ENCODE peak calls at places on chromosomes 6 and 20, in six cellular contexts. One of them, this sample, is unnamed.

GRCh38 chr6:105087571-105088211 is 92.1 kb downstream of the POPDC3 start:
- DNase-seq in Peyer's patch: no peak
- DNase-seq in transverse colon: peak; percentile 23
- DNase-seq in astrocyte: peak; percentile 24
- DNase-seq in SJSA1: peak; percentile 44
- DNase-seq in CD8-positive, alpha-beta T cell: no peak
- DNase-seq in this sample: no peak

GRCh38 chr6:134172020-134172766 is 119.8 kb upstream of the SLC2A12 start:
- DNase-seq in Peyer's patch: no peak
- DNase-seq in transverse colon: no peak
- DNase-seq in astrocyte: no peak
- DNase-seq in SJSA1: no peak
- DNase-seq in CD8-positive, alpha-beta T cell: no peak
- DNase-seq in this sample: no peak

GRCh38 chr20:63737690-63737939 is 1.2 kb downstream of the LIME1 start:
- DNase-seq in Peyer's patch: no peak
- DNase-seq in transverse colon: no peak
- DNase-seq in astrocyte: no peak
- DNase-seq in SJSA1: no peak
- DNase-seq in CD8-positive, alpha-beta T cell: no peak
- DNase-seq in this sample: no peak

GRCh38 chr20:22684072-22684762 is 99.8 kb upstream of the FOXA2 start:
- DNase-seq in Peyer's patch: no peak
- DNase-seq in transverse colon: peak; percentile 57
- DNase-seq in astrocyte: peak; percentile 18
- DNase-seq in SJSA1: peak; percentile 70
- DNase-seq in CD8-positive, alpha-beta T cell: no peak
- DNase-seq in this sample: peak; percentile 32

GRCh38 chr6:16544006-16544405 is 217.3 kb downstream of the ATXN1 start:
- DNase-seq in Peyer's patch: no peak
- DNase-seq in transverse colon: no peak
- DNase-seq in astrocyte: peak; percentile 36
- DNase-seq in SJSA1: no peak
- DNase-seq in CD8-positive, alpha-beta T cell: no peak
- DNase-seq in this sample: no peak

GRCh38 chr20:10715035-10715434 is 41.2 kb upstream of the JAG1 start:
- DNase-seq in Peyer's patch: no peak
- DNase-seq in transverse colon: no peak
- DNase-seq in astrocyte: peak; percentile 66
- DNase-seq in SJSA1: peak; percentile 85
- DNase-seq in CD8-positive, alpha-beta T cell: no peak
- DNase-seq in this sample: peak; percentile 31

GRCh38 chr20:50995506-50995905 is 27.4 kb downstream of the KCNG1 start:
- DNase-seq in Peyer's patch: no peak
- DNase-seq in transverse colon: no peak
- DNase-seq in astrocyte: no peak
- DNase-seq in SJSA1: no peak
- DNase-seq in CD8-positive, alpha-beta T cell: no peak
- DNase-seq in this sample: no peak

GRCh38 chr20:33178726-33179125 is 10.8 kb downstream of the BPIFA2 start:
- DNase-seq in Peyer's patch: no peak
- DNase-seq in transverse colon: no peak
- DNase-seq in astrocyte: no peak
- DNase-seq in SJSA1: no peak
- DNase-seq in CD8-positive, alpha-beta T cell: no peak
- DNase-seq in this sample: no peak

GRCh38 chr20:50434653-50435396 is 75.4 kb upstream of the PTPN1 start:
- DNase-seq in Peyer's patch: no peak
- DNase-seq in transverse colon: no peak
- DNase-seq in astrocyte: peak; percentile 64
- DNase-seq in SJSA1: peak; percentile 48
- DNase-seq in CD8-positive, alpha-beta T cell: no peak
- DNase-seq in this sample: peak; percentile 47

GRCh38 chr20:13101276-13101675 is 92.5 kb downstream of the SPTLC3 start:
- DNase-seq in Peyer's patch: no peak
- DNase-seq in transverse colon: no peak
- DNase-seq in astrocyte: peak; percentile 31
- DNase-seq in SJSA1: no peak
- DNase-seq in CD8-positive, alpha-beta T cell: no peak
- DNase-seq in this sample: no peak

GRCh38 chr20:32522775-32523612 is 62.1 kb downstream of the NOL4L start:
- DNase-seq in Peyer's patch: no peak
- DNase-seq in transverse colon: no peak
- DNase-seq in astrocyte: no peak
- DNase-seq in SJSA1: no peak
- DNase-seq in CD8-positive, alpha-beta T cell: no peak
- DNase-seq in this sample: no peak

GRCh38 chr20:61949714-61950630 is 115.7 kb downstream of the TAF4 start:
- DNase-seq in Peyer's patch: no peak
- DNase-seq in transverse colon: no peak
- DNase-seq in astrocyte: no peak
- DNase-seq in SJSA1: no peak
- DNase-seq in CD8-positive, alpha-beta T cell: no peak
- DNase-seq in this sample: no peak

DNA sequence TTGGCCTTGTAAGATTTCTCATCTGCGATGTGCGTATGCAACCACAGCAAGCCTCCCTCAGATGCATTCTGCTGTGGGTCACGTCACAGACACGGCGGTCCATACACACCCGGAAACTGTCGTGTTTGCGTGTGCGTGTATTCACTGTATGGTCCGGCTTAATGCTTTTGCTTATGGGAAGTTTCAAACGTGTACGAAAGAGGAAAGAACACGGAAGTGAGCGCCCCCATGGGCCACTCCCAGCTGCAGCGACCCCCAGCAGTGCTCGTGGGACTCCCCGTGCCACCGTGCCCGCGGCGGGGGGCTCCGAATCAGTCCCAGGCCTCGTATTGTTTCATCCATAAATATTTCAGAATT is 10.2 kb downstream of the DLL1 start:
- DNase-seq in Peyer's patch: no peak
- DNase-seq in transverse colon: no peak
- DNase-seq in astrocyte: no peak
- DNase-seq in SJSA1: no peak
- DNase-seq in CD8-positive, alpha-beta T cell: no peak
- DNase-seq in this sample: no peak
- H3K4me3 ChIP-seq in Peyer's patch: peak overlapping the region; percentile 7
- H3K4me3 ChIP-seq in transverse colon: no peak overlapping the region
- H3K4me3 ChIP-seq in astrocyte: no peak overlapping the region
- H3K4me3 ChIP-seq in SJSA1: no peak overlapping the region
- H3K4me3 ChIP-seq in CD8-positive, alpha-beta T cell: peak overlapping the region; percentile 25
- H3K4me3 ChIP-seq in this sample: peak overlapping the region; percentile 30

GRCh38 chr20:53281557-53282117 is 309.5 kb downstream of the TSHZ2 start:
- DNase-seq in Peyer's patch: no peak
- DNase-seq in transverse colon: no peak
- DNase-seq in astrocyte: no peak
- DNase-seq in SJSA1: no peak
- DNase-seq in CD8-positive, alpha-beta T cell: no peak
- DNase-seq in this sample: no peak

GRCh38 chr20:53283011-53283410 is 310.6 kb downstream of the ZNF217 start:
- DNase-seq in Peyer's patch: no peak
- DNase-seq in transverse colon: no peak
- DNase-seq in astrocyte: no peak
- DNase-seq in SJSA1: no peak
- DNase-seq in CD8-positive, alpha-beta T cell: no peak
- DNase-seq in this sample: no peak

GRCh38 chr20:53282217-53282955 is 310.2 kb downstream of the TSHZ2 start:
- DNase-seq in Peyer's patch: no peak
- DNase-seq in transverse colon: no peak
- DNase-seq in astrocyte: no peak
- DNase-seq in SJSA1: no peak
- DNase-seq in CD8-positive, alpha-beta T cell: no peak
- DNase-seq in this sample: no peak

GRCh38 chr20:53278555-53278954 is 306.4 kb downstream of the TSHZ2 start:
- DNase-seq in Peyer's patch: no peak
- DNase-seq in transverse colon: no peak
- DNase-seq in astrocyte: no peak
- DNase-seq in SJSA1: no peak
- DNase-seq in CD8-positive, alpha-beta T cell: no peak
- DNase-seq in this sample: no peak

GRCh38 chr20:53279735-53280134 is 307.6 kb downstream of the TSHZ2 start:
- DNase-seq in Peyer's patch: no peak
- DNase-seq in transverse colon: no peak
- DNase-seq in astrocyte: no peak
- DNase-seq in SJSA1: no peak
- DNase-seq in CD8-positive, alpha-beta T cell: no peak
- DNase-seq in this sample: no peak
- H3K27me3 ChIP-seq in Peyer's patch: no peaks in the 10 kb centered on the region
- H3K27me3 ChIP-seq in transverse colon: no peaks in the 10 kb centered on the region
- H3K27me3 ChIP-seq in astrocyte: no peaks in the 10 kb centered on the region
- H3K27me3 ChIP-seq in SJSA1: peaks cover 5% of the 10 kb centered on the region
- H3K27me3 ChIP-seq in CD8-positive, alpha-beta T cell: no peaks in the 10 kb centered on the region
- H3K27me3 ChIP-seq in this sample: no peaks in the 10 kb centered on the region

GRCh38 chr20:55316753-55317152 is 688.6 kb downstream of the CBLN4 start:
- DNase-seq in Peyer's patch: no peak
- DNase-seq in transverse colon: no peak
- DNase-seq in astrocyte: no peak
- DNase-seq in SJSA1: no peak
- DNase-seq in CD8-positive, alpha-beta T cell: no peak
- DNase-seq in this sample: no peak

GRCh38 chr20:55322745-55323144 is 682.6 kb downstream of the CBLN4 start:
- DNase-seq in Peyer's patch: no peak
- DNase-seq in transverse colon: no peak
- DNase-seq in astrocyte: no peak
- DNase-seq in SJSA1: no peak
- DNase-seq in CD8-positive, alpha-beta T cell: no peak
- DNase-seq in this sample: no peak
- H3K4me3 ChIP-seq in Peyer's patch: no peak overlapping the region
- H3K4me3 ChIP-seq in transverse colon: no peak overlapping the region
- H3K4me3 ChIP-seq in astrocyte: no peak overlapping the region
- H3K4me3 ChIP-seq in SJSA1: no peak overlapping the region
- H3K4me3 ChIP-seq in CD8-positive, alpha-beta T cell: no peak overlapping the region
- H3K4me3 ChIP-seq in this sample: no peak overlapping the region

GRCh38 chr20:6814945-6815344 is 47.5 kb downstream of the BMP2 start:
- DNase-seq in Peyer's patch: no peak
- DNase-seq in transverse colon: no peak
- DNase-seq in astrocyte: no peak
- DNase-seq in SJSA1: no peak
- DNase-seq in CD8-positive, alpha-beta T cell: no peak
- DNase-seq in this sample: no peak
- H3K27me3 ChIP-seq in Peyer's patch: no peaks in the 10 kb centered on the region
- H3K27me3 ChIP-seq in transverse colon: no peaks in the 10 kb centered on the region
- H3K27me3 ChIP-seq in astrocyte: peaks cover 2% of the 10 kb centered on the region
- H3K27me3 ChIP-seq in SJSA1: no peaks in the 10 kb centered on the region
- H3K27me3 ChIP-seq in CD8-positive, alpha-beta T cell: no peaks in the 10 kb centered on the region
- H3K27me3 ChIP-seq in this sample: no peaks in the 10 kb centered on the region

GRCh38 chr6:149079911-149080501 is 237.5 kb upstream of the TAB2 start:
- DNase-seq in Peyer's patch: no peak
- DNase-seq in transverse colon: no peak
- DNase-seq in astrocyte: peak; percentile 65
- DNase-seq in SJSA1: no peak
- DNase-seq in CD8-positive, alpha-beta T cell: no peak
- DNase-seq in this sample: peak; percentile 75
- H3K4me3 ChIP-seq in Peyer's patch: no peak overlapping the region
- H3K4me3 ChIP-seq in transverse colon: no peak overlapping the region
- H3K4me3 ChIP-seq in astrocyte: no peak overlapping the region
- H3K4me3 ChIP-seq in SJSA1: no peak overlapping the region
- H3K4me3 ChIP-seq in CD8-positive, alpha-beta T cell: no peak overlapping the region
- H3K4me3 ChIP-seq in this sample: no peak overlapping the region

GRCh38 chr20:25072226-25072811 is 9.6 kb downstream of the VSX1 start:
- DNase-seq in Peyer's patch: no peak
- DNase-seq in transverse colon: no peak
- DNase-seq in astrocyte: no peak
- DNase-seq in SJSA1: no peak
- DNase-seq in CD8-positive, alpha-beta T cell: no peak
- DNase-seq in this sample: no peak

GRCh38 chr20:25067102-25067987 is 9.4 kb upstream of the ACSS1 start:
- DNase-seq in Peyer's patch: no peak
- DNase-seq in transverse colon: peak; percentile 3
- DNase-seq in astrocyte: no peak
- DNase-seq in SJSA1: no peak
- DNase-seq in CD8-positive, alpha-beta T cell: no peak
- DNase-seq in this sample: no peak

GRCh38 chr20:25073544-25073943 is 8.4 kb downstream of the VSX1 start:
- DNase-seq in Peyer's patch: peak; percentile 14
- DNase-seq in transverse colon: no peak
- DNase-seq in astrocyte: no peak
- DNase-seq in SJSA1: no peak
- DNase-seq in CD8-positive, alpha-beta T cell: no peak
- DNase-seq in this sample: no peak

GRCh38 chr20:25071722-25072121 is 10.2 kb downstream of the VSX1 start:
- DNase-seq in Peyer's patch: peak; percentile 0
- DNase-seq in transverse colon: no peak
- DNase-seq in astrocyte: no peak
- DNase-seq in SJSA1: no peak
- DNase-seq in CD8-positive, alpha-beta T cell: no peak
- DNase-seq in this sample: no peak

DNA sequence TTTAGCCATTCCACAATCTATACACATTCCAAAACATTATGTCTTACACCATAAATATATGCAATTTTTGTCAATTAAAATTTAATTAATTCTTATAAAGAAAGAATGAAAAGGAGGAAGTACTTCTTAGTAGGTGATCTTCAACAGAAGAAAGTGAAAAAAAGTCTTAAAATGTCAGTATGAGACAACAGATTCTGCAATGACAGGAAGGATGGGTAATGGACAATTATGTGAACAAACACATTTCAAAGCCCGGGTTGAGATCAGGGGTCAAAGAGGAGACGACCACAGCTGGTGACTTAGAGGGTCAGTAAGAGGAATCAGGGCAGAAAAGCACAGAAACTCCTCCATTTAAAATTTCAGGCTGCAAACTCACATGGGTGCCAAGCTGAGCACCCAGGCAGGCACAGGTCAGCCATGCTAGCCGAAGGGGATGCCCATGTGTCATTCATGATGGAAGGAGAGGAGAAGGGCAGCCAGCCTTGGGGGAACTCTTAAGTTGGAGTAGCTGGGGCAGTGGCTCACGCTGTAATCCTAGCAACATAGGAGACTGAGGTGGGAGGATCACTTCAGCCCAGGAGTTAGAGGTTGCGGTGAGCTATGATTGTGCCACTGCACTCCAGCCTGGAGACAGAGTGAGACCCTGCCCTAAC is 11.0 kb downstream of the VSX1 start:
- DNase-seq in Peyer's patch: no peak
- DNase-seq in transverse colon: peak; percentile 1
- DNase-seq in astrocyte: no peak
- DNase-seq in SJSA1: no peak
- DNase-seq in CD8-positive, alpha-beta T cell: no peak
- DNase-seq in this sample: no peak
- H3K27me3 ChIP-seq in Peyer's patch: no peaks in the 10 kb centered on the region
- H3K27me3 ChIP-seq in transverse colon: peaks cover 56% of the 10 kb centered on the region
- H3K27me3 ChIP-seq in astrocyte: peaks cover 69% of the 10 kb centered on the region
- H3K27me3 ChIP-seq in SJSA1: peaks cover 19% of the 10 kb centered on the region
- H3K27me3 ChIP-seq in CD8-positive, alpha-beta T cell: no peaks in the 10 kb centered on the region
- H3K27me3 ChIP-seq in this sample: peaks cover 14% of the 10 kb centered on the region

This sample was measured in MG63.